ENCODE peak calls at places on chromosome 2, in ten cellular contexts. J is EL, X is Peyer's patch, Q is IMR-90, M is GM13976, L is esophagus squamous epithelium, U is SK-MEL-5, F is HEK293T, W is iris pigment epithelial cell, Y is fibroblast of pulmonary artery. S is an unnamed sample.

GRCh38 chr2:237862528-237862895 is 3.1 kb downstream of the RAMP1 start:
- DNase-seq in X (no peak), U (no peak), Q (no peak), Y (no peak), W (no peak), F (no peak), M (no peak), J (no peak), L (no peak), S (no peak)

GRCh38 chr2:101188683-101189405 is 37.7 kb upstream of the TBC1D8 start:
- DNase-seq in X (no peak), Y (peak; percentile 53), F (peak; percentile 69), U (peak; percentile 63), W (peak; percentile 37), L (no peak), Q (peak; percentile 44), M (no peak), J (peak; percentile 58), S (no peak)

GRCh38 chr2:170679607-170680079 is 35.5 kb upstream of the SP5 start:
- DNase-seq in Q (no peak), J (no peak), X (no peak), W (no peak), L (no peak), Y (no peak), U (no peak), M (no peak), F (no peak), S (no peak)

GRCh38 chr2:220880623-220881022 is 691.5 kb downstream of the EPHA4 start:
- DNase-seq in Y (no peak), X (no peak), Q (no peak), M (no peak), F (no peak), L (no peak), U (no peak), W (no peak), J (no peak), S (no peak)

GRCh38 chr2:14702258-14702657 is 69.7 kb downstream of the LRATD1 start:
- DNase-seq in Q (peak; percentile 10), M (no peak), U (no peak), F (no peak), X (no peak), W (peak; percentile 42), Y (no peak), J (no peak), L (no peak), S (no peak)

GRCh38 chr2:201523506-201523905 is 72.0 kb downstream of the STRADB start:
- DNase-seq in Q (peak; percentile 32), F (no peak), W (peak; percentile 72), U (no peak), L (no peak), Y (peak; percentile 20), M (no peak), J (peak; percentile 34), X (no peak), S (no peak)

GRCh38 chr2:182228073-182228473 is 198.8 kb downstream of the PDE1A start:
- DNase-seq in J (no peak), W (no peak), X (no peak), Q (no peak), M (no peak), L (no peak), Y (no peak), U (no peak), F (no peak), S (no peak)

GRCh38 chr2:190927257-190927656 is 46.6 kb downstream of the GLS start:
- DNase-seq in W (peak; percentile 65), X (no peak), M (no peak), Y (no peak), J (peak; percentile 60), L (no peak), F (no peak), Q (peak; percentile 69), U (no peak), S (no peak)

GRCh38 chr2:231721641-231722310 is 13.5 kb downstream of the PTMA start:
- DNase-seq in J (no peak), Q (no peak), W (no peak), Y (no peak), X (no peak), U (no peak), L (no peak), M (no peak), F (no peak), S (no peak)